ENCODE peak calls at places on chromosome 9, in nine cellular contexts. N is breast epithelium, D is upper lobe of right lung, A is Caco-2, E is lung, V is left lung, O is WERI-Rb-1, J is PC-3, T is GM13977. U is an unnamed sample.

GRCh38 chr9:18520395-18520794 is 46.4 kb downstream of the ADAMTSL1 start:
- DNase-seq in N (no peak), D (no peak), A (no peak), E (no peak), V (no peak), O (no peak), J (no peak), T (no peak), U (no peak)

GRCh38 chr9:110750272-110750671 is 81.7 kb downstream of the MUSK start:
- DNase-seq in N (no peak), D (no peak), A (no peak), E (no peak), V (no peak), O (no peak), J (no peak), T (no peak), U (no peak)

GRCh38 chr9:92564479-92564878 is 28.7 kb upstream of the ECM2 start:
- DNase-seq in N (no peak), D (no peak), A (no peak), E (no peak), V (no peak), O (no peak), J (peak; percentile 48), T (no peak), U (no peak)

GRCh38 chr9:7042124-7042523 is 284.4 kb downstream of the KDM4C start:
- DNase-seq in N (no peak), D (no peak), A (no peak), E (no peak), V (no peak), O (no peak), J (peak; percentile 51), T (no peak), U (no peak)

GRCh38 chr9:72485821-72486605 is 35.4 kb upstream of the TMC1 start:
- DNase-seq in N (no peak), D (no peak), A (no peak), E (no peak), V (no peak), O (no peak), J (no peak), T (no peak), U (peak; percentile 29)

GRCh38 chr9:126226991-126227937 is 99.4 kb upstream of the MVB12B start:
- DNase-seq in N (no peak), D (no peak), A (no peak), E (no peak), V (no peak), O (no peak), J (no peak), T (no peak), U (no peak)

GRCh38 chr9:93197670-93198069 is 13.7 kb downstream of the WNK2 start:
- DNase-seq in N (no peak), D (no peak), A (no peak), E (no peak), V (peak; percentile 34), O (no peak), J (no peak), T (no peak), U (peak; percentile 33)

GRCh38 chr9:125902865-125903512 is 155.8 kb downstream of the PBX3 start:
- DNase-seq in N (no peak), D (no peak), A (no peak), E (no peak), V (no peak), O (no peak), J (no peak), T (no peak), U (no peak)

GRCh38 chr9:87069690-87070089 is 122.4 kb upstream of the GAS1 start:
- DNase-seq in N (no peak), D (no peak), A (no peak), E (no peak), V (no peak), O (no peak), J (no peak), T (no peak), U (no peak)

GRCh38 chr9:8486095-8486494 is 686.5 kb upstream of the DMAC1 start:
- DNase-seq in N (no peak), D (no peak), A (peak; percentile 33), E (no peak), V (no peak), O (peak; percentile 59), J (no peak), T (no peak), U (peak; percentile 1)

GRCh38 chr9:97573482-97574073 is 59.6 kb downstream of the TSTD2 start:
- DNase-seq in N (no peak), D (peak; percentile 22), A (no peak), E (no peak), V (no peak), O (peak; percentile 5), J (peak; percentile 37), T (no peak), U (no peak)

GRCh38 chr9:91946825-91947224 is 3.2 kb downstream of the ROR2 start:
- DNase-seq in N (no peak), D (no peak), A (no peak), E (no peak), V (no peak), O (no peak), J (no peak), T (no peak), U (no peak)

GRCh38 chr9:93826209-93826608 is 128.9 kb downstream of the BARX1 start:
- DNase-seq in N (no peak), D (peak; percentile 66), A (no peak), E (no peak), V (peak; percentile 80), O (peak; percentile 7), J (no peak), T (peak; percentile 48), U (no peak)

GRCh38 chr9:29044959-29045358 is 1471.7 kb upstream of the C9orf72 start:
- DNase-seq in N (no peak), D (no peak), A (peak; percentile 0), E (no peak), V (no peak), O (no peak), J (peak; percentile 74), T (no peak), U (no peak)

GRCh38 chr9:135087489-135087791 is at the start of gene OLFM1:
- DNase-seq in N (peak; percentile 77), D (peak; percentile 89), A (peak; percentile 59), E (peak; percentile 76), V (peak; percentile 88), O (peak; percentile 83), J (peak; percentile 48), T (peak; percentile 71), U (peak; percentile 80)

DNA sequence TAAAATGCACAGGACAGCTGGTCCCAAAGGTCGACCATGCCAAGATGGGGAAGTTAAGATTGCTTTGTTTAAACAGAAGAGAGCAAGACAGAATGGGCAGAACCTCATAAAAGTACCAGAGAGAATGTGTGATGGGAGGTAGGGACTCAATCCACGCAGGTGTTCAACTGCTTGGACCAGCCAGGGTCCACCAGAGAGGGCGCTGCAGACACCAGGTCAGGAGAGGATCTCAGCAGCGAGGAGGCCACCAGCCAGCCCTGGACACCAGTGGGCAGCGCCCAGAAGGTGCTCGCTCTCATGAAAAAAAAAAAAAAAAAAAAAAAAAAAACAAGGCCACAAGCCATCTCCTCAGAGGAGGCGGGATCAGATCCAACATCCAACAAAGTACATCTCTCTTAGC is 81.8 kb downstream of the SHC3 start:
- DNase-seq in N (no peak), D (no peak), A (no peak), E (no peak), V (no peak), O (no peak), J (no peak), T (no peak), U (no peak)
- TF ChIP-seq CTCF in N (no peak), D (no peak), A (no peak), E (no peak), V (no peak), O (peak; percentile 56), J (peak; percentile 22), T (no peak), U (no peak)

GRCh38 chr9:85024374-85024773 is 354.8 kb downstream of the NTRK2 start:
- DNase-seq in N (no peak), D (no peak), A (no peak), E (no peak), V (no peak), O (no peak), J (no peak), T (no peak), U (no peak)
- TF ChIP-seq CTCF in N (no peak), D (peak; percentile 7), A (no peak), E (no peak), V (no peak), O (no peak), J (no peak), T (no peak), U (no peak)

GRCh38 chr9:107465467-107466451 is 23.8 kb downstream of the KLF4 start:
- DNase-seq in N (peak; percentile 67), D (peak; percentile 86), A (no peak), E (peak; percentile 61), V (peak; percentile 95), O (peak; percentile 58), J (peak; percentile 55), T (peak; percentile 81), U (peak; percentile 73)
- TF ChIP-seq CTCF in N (peak; percentile 84), D (peak; percentile 89), A (no peak), E (peak; percentile 73), V (peak; percentile 93), O (peak; percentile 84), J (peak; percentile 73), T (peak; percentile 66), U (peak; percentile 76)

DNA sequence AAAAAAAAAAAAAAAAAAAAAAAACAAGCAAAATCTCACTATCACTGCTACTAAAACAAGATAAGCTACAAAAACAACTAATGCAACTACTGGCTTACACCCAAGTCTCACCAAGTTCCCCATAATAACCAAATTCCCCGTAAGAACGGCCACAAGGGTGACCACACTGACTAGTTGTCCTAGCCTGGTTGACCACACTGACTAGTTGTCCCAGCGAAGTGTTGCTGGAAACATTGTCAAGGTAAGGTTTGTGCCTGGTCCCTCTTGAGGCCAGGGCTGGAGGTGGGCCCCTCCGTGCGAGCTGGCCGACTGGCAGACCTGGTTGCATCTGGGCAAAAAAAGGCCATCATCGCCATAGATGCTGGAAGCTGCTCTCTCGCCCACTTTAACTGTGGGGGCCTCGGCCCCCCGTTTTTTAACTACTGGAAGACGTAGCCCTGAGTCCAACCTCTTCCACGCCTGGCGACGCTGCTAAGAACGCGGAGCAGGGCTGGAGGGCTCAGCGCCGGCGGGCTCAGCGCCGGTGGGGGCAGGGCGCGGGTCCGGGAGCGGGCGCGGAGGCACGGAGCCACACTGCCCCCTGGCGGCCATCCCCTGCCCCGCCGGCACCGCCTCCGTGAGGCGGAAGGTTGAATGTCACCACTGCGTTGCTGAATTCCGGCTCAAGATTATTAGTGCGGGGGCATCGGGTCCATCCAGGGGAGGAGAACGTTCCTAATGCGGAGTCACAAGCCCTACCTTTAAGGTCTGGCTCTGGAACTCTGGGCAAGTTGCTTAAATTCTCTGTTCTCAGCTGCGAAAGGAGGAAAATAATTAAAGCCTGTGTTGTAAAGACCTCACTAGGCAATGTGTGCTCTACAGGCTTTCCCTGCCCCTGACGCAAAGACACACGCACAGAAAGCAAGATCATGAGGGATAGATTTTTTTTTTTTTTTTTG is 84.0 kb downstream of the HSD17B3 start:
- DNase-seq in N (peak; percentile 61), D (peak; percentile 87), A (peak; percentile 90), E (peak; percentile 73), V (peak; percentile 92), O (peak; percentile 76), J (peak; percentile 67), T (peak; percentile 93), U (peak; percentile 78)
- TF ChIP-seq CTCF in N (peak; percentile 96), D (peak; percentile 98), A (peak; percentile 97), E (peak; percentile 95), V (peak; percentile 97), O (peak; percentile 98), J (peak; percentile 87), T (peak; percentile 96), U (peak; percentile 93)

GRCh38 chr9:112705773-112706427 is 12.0 kb downstream of the INIP start:
- DNase-seq in N (no peak), D (no peak), A (peak; percentile 22), E (no peak), V (no peak), O (peak; percentile 70), J (peak; percentile 35), T (no peak), U (no peak)
- TF ChIP-seq CTCF in N (no peak), D (peak; percentile 42), A (peak; percentile 48), E (no peak), V (no peak), O (peak; percentile 64), J (peak; percentile 48), T (peak; percentile 20), U (no peak)

U was measured in Calu3.